ENCODE peak calls at places on chromosomes 3 and 15, in six cellular contexts. One of them, this sample, is unnamed.

GRCh38 chr3:30553641-30554316 is 52.6 kb upstream of the TGFBR2 start:
- DNase-seq in RWPE1: no peak
- DNase-seq in NCI-H1436: no peak
- DNase-seq in NCI-H146: no peak
- DNase-seq in HTR-8/SVneo: no peak
- DNase-seq in GDM1: no peak
- DNase-seq in this sample: no peak

GRCh38 chr3:158452324-158452723 is 118.7 kb upstream of the MLF1 start:
- DNase-seq in RWPE1: peak
- DNase-seq in NCI-H1436: no peak
- DNase-seq in NCI-H146: no peak
- DNase-seq in HTR-8/SVneo: no peak
- DNase-seq in GDM1: no peak
- DNase-seq in this sample: no peak

GRCh38 chr3:190424478-190425439 is 24.9 kb downstream of the TMEM207 start:
- DNase-seq in RWPE1: peak
- DNase-seq in NCI-H1436: peak
- DNase-seq in NCI-H146: peak
- DNase-seq in HTR-8/SVneo: peak
- DNase-seq in GDM1: no peak
- DNase-seq in this sample: peak

GRCh38 chr3:149055575-149055974 is 30.8 kb downstream of the HLTF start:
- DNase-seq in RWPE1: no peak
- DNase-seq in NCI-H1436: no peak
- DNase-seq in NCI-H146: no peak
- DNase-seq in HTR-8/SVneo: no peak
- DNase-seq in GDM1: no peak
- DNase-seq in this sample: no peak

GRCh38 chr3:137771401-137772230 is 7.5 kb downstream of the SOX14 start:
- DNase-seq in RWPE1: no peak
- DNase-seq in NCI-H1436: no peak
- DNase-seq in NCI-H146: no peak
- DNase-seq in HTR-8/SVneo: no peak
- DNase-seq in GDM1: no peak
- DNase-seq in this sample: no peak

GRCh38 chr3:111723293-111723963 is 128.3 kb upstream of the ZBED2 start:
- DNase-seq in RWPE1: no peak
- DNase-seq in NCI-H1436: no peak
- DNase-seq in NCI-H146: peak
- DNase-seq in HTR-8/SVneo: no peak
- DNase-seq in GDM1: no peak
- DNase-seq in this sample: peak

GRCh38 chr15:78950906-78951840 is 6.3 kb upstream of the CTSH start:
- DNase-seq in RWPE1: no peak
- DNase-seq in NCI-H1436: no peak
- DNase-seq in NCI-H146: no peak
- DNase-seq in HTR-8/SVneo: no peak
- DNase-seq in GDM1: peak
- DNase-seq in this sample: no peak

GRCh38 chr3:53073553-53074365 is 27.9 kb upstream of the SFMBT1 start:
- DNase-seq in RWPE1: no peak
- DNase-seq in NCI-H1436: no peak
- DNase-seq in NCI-H146: no peak
- DNase-seq in HTR-8/SVneo: no peak
- DNase-seq in GDM1: no peak
- DNase-seq in this sample: peak

GRCh38 chr3:46196261-46196957 is 11.7 kb downstream of the CCR1 start:
- DNase-seq in RWPE1: no peak
- DNase-seq in NCI-H1436: no peak
- DNase-seq in NCI-H146: no peak
- DNase-seq in HTR-8/SVneo: no peak
- DNase-seq in GDM1: no peak
- DNase-seq in this sample: no peak

GRCh38 chr3:85571835-85572234 is 613.0 kb downstream of the CADM2 start:
- DNase-seq in RWPE1: no peak
- DNase-seq in NCI-H1436: no peak
- DNase-seq in NCI-H146: no peak
- DNase-seq in HTR-8/SVneo: no peak
- DNase-seq in GDM1: no peak
- DNase-seq in this sample: no peak

GRCh38 chr15:98085003-98085639 is 124.6 kb downstream of the ARRDC4 start:
- DNase-seq in RWPE1: peak
- DNase-seq in NCI-H1436: no peak
- DNase-seq in NCI-H146: peak
- DNase-seq in HTR-8/SVneo: peak
- DNase-seq in GDM1: peak
- DNase-seq in this sample: peak

GRCh38 chr3:172138031-172138538 is 98.7 kb downstream of the FNDC3B start:
- DNase-seq in RWPE1: no peak
- DNase-seq in NCI-H1436: no peak
- DNase-seq in NCI-H146: no peak
- DNase-seq in HTR-8/SVneo: no peak
- DNase-seq in GDM1: no peak
- DNase-seq in this sample: peak

GRCh38 chr3:137764001-137764433 is at the start of gene SOX14:
- DNase-seq in RWPE1: no peak
- DNase-seq in NCI-H1436: no peak
- DNase-seq in NCI-H146: peak
- DNase-seq in HTR-8/SVneo: no peak
- DNase-seq in GDM1: no peak
- DNase-seq in this sample: no peak

GRCh38 chr3:188439080-188439479 is 285.1 kb downstream of the LPP start:
- DNase-seq in RWPE1: no peak
- DNase-seq in NCI-H1436: no peak
- DNase-seq in NCI-H146: no peak
- DNase-seq in HTR-8/SVneo: no peak
- DNase-seq in GDM1: peak
- DNase-seq in this sample: no peak

GRCh38 chr15:73982251-73982962 is 9.7 kb downstream of the STOML1 start:
- DNase-seq in RWPE1: no peak
- DNase-seq in NCI-H1436: no peak
- DNase-seq in NCI-H146: no peak
- DNase-seq in HTR-8/SVneo: peak
- DNase-seq in GDM1: peak
- DNase-seq in this sample: no peak

GRCh38 chr15:74278269-74278668 is 42.1 kb downstream of the CCDC33 start:
- DNase-seq in RWPE1: no peak
- DNase-seq in NCI-H1436: no peak
- DNase-seq in NCI-H146: no peak
- DNase-seq in HTR-8/SVneo: no peak
- DNase-seq in GDM1: no peak
- DNase-seq in this sample: no peak

GRCh38 chr3:139506792-139507191 is 30.5 kb upstream of the RBP2 start:
- DNase-seq in RWPE1: no peak
- DNase-seq in NCI-H1436: no peak
- DNase-seq in NCI-H146: peak
- DNase-seq in HTR-8/SVneo: no peak
- DNase-seq in GDM1: no peak
- DNase-seq in this sample: peak

GRCh38 chr3:127786358-127787070 is 35.8 kb downstream of the MGLL start:
- DNase-seq in RWPE1: no peak
- DNase-seq in NCI-H1436: peak
- DNase-seq in NCI-H146: peak
- DNase-seq in HTR-8/SVneo: no peak
- DNase-seq in GDM1: no peak
- DNase-seq in this sample: peak

GRCh38 chr3:87167634-87168456 is 59.3 kb upstream of the CHMP2B start:
- DNase-seq in RWPE1: peak
- DNase-seq in NCI-H1436: peak
- DNase-seq in NCI-H146: peak
- DNase-seq in HTR-8/SVneo: peak
- DNase-seq in GDM1: peak
- DNase-seq in this sample: peak

GRCh38 chr3:31213869-31214486 is 318.7 kb upstream of the STT3B start:
- DNase-seq in RWPE1: no peak
- DNase-seq in NCI-H1436: no peak
- DNase-seq in NCI-H146: no peak
- DNase-seq in HTR-8/SVneo: no peak
- DNase-seq in GDM1: peak
- DNase-seq in this sample: no peak

GRCh38 chr3:78734048-78734637 is 1033.7 kb downstream of the ROBO1 start:
- DNase-seq in RWPE1: no peak
- DNase-seq in NCI-H1436: no peak
- DNase-seq in NCI-H146: peak
- DNase-seq in HTR-8/SVneo: no peak
- DNase-seq in GDM1: no peak
- DNase-seq in this sample: peak

GRCh38 chr15:63358296-63359029 is 23.2 kb downstream of the CA12 start:
- DNase-seq in RWPE1: no peak
- DNase-seq in NCI-H1436: no peak
- DNase-seq in NCI-H146: no peak
- DNase-seq in HTR-8/SVneo: no peak
- DNase-seq in GDM1: no peak
- DNase-seq in this sample: no peak

GRCh38 chr15:62119224-62119925 is 45.7 kb downstream of the C2CD4B start:
- DNase-seq in RWPE1: peak
- DNase-seq in NCI-H1436: no peak
- DNase-seq in NCI-H146: peak
- DNase-seq in HTR-8/SVneo: peak
- DNase-seq in GDM1: no peak
- DNase-seq in this sample: peak

GRCh38 chr3:69665026-69665739 is 74.1 kb upstream of the MITF start:
- DNase-seq in RWPE1: peak
- DNase-seq in NCI-H1436: peak
- DNase-seq in NCI-H146: no peak
- DNase-seq in HTR-8/SVneo: peak
- DNase-seq in GDM1: no peak
- DNase-seq in this sample: peak

GRCh38 chr3:45993421-45994027 is 2.1 kb downstream of the FYCO1 start:
- DNase-seq in RWPE1: no peak
- DNase-seq in NCI-H1436: no peak
- DNase-seq in NCI-H146: no peak
- DNase-seq in HTR-8/SVneo: no peak
- DNase-seq in GDM1: no peak
- DNase-seq in this sample: peak

This sample was measured in NCI-H69.